ENCODE peak calls at places on chromosomes 1 and 21, in five cellular contexts. X, B, M, C and H are unnamed samples.

GRCh38 chr1:205477759-205478247 is 22.0 kb upstream of the BLACAT1 start:
- DNase-seq in X (peak; percentile 51), B (no peak), M (no peak), C (no peak), H (no peak)

GRCh38 chr1:237033061-237033460 is 8.9 kb upstream of the RYR2 start:
- DNase-seq in X (no peak), B (no peak), M (no peak), C (no peak), H (no peak)

GRCh38 chr1:70874063-70874462 is 173.6 kb downstream of the PTGER3 start:
- DNase-seq in X (no peak), B (no peak), M (peak; percentile 46), C (no peak), H (no peak)

GRCh38 chr1:234731371-234732085 is 121.5 kb upstream of the IRF2BP2 start:
- DNase-seq in X (no peak), B (no peak), M (peak; percentile 52), C (peak; percentile 44), H (no peak)

GRCh38 chr21:33799378-33800090 is 116.1 kb downstream of the ATP5PO start:
- DNase-seq in X (no peak), B (no peak), M (no peak), C (no peak), H (no peak)

GRCh38 chr21:36175771-36176565 is 19.3 kb downstream of the DOP1B start:
- DNase-seq in X (no peak), B (no peak), M (no peak), C (no peak), H (no peak)

GRCh38 chr1:206445116-206445515 is 25.2 kb upstream of the IKBKE start:
- DNase-seq in X (no peak), B (no peak), M (no peak), C (no peak), H (no peak)

GRCh38 chr1:241219449-241219848 is 137.6 kb downstream of the RGS7 start:
- DNase-seq in X (no peak), B (no peak), M (no peak), C (no peak), H (no peak)

GRCh38 chr1:171623651-171624331 is 1.7 kb downstream of the MYOCOS start:
- DNase-seq in X (no peak), B (no peak), M (no peak), C (no peak), H (no peak)